ENCODE peak calls at places on chromosome 13, in four cellular contexts. One of them, this sample, is unnamed.

GRCh38 chr13:49225358-49226042 is 5.4 kb downstream of the MLNR start:
- DNase-seq in GM12878: no peak
- DNase-seq in HepG2: peak; percentile 29
- DNase-seq in A549: no peak
- DNase-seq in this sample: no peak

GRCh38 chr13:25292301-25292700 is 5.0 kb upstream of the MTMR6 start:
- DNase-seq in HepG2: no peak
- DNase-seq in GM12878: no peak
- DNase-seq in A549: no peak
- DNase-seq in this sample: peak; percentile 20

GRCh38 chr13:41061914-41062837 is 867 bp downstream of the WBP4 start:
- DNase-seq in A549: no peak
- DNase-seq in GM12878: no peak
- DNase-seq in HepG2: no peak
- DNase-seq in this sample: no peak

GRCh38 chr13:106145997-106146864 is 389.2 kb downstream of the EFNB2 start:
- DNase-seq in GM12878: no peak
- DNase-seq in HepG2: no peak
- DNase-seq in A549: no peak
- DNase-seq in this sample: no peak

GRCh38 chr13:80340643-80341097 is 256 bp downstream of the SPRY2 start:
- DNase-seq in HepG2: peak; percentile 18
- DNase-seq in GM12878: no peak
- DNase-seq in A549: peak; percentile 51
- DNase-seq in this sample: no peak

GRCh38 chr13:113998781-113999617 is 25.1 kb upstream of the C13orf46 start:
- DNase-seq in HepG2: no peak
- DNase-seq in A549: no peak
- DNase-seq in GM12878: no peak
- DNase-seq in this sample: no peak

GRCh38 chr13:114112826-114113322 is 19.5 kb downstream of the RASA3 start:
- DNase-seq in GM12878: no peak
- DNase-seq in HepG2: no peak
- DNase-seq in A549: no peak
- DNase-seq in this sample: no peak

GRCh38 chr13:84917252-84917878 is 881.9 kb downstream of the SLITRK6 start:
- DNase-seq in A549: peak; percentile 3
- DNase-seq in GM12878: no peak
- DNase-seq in HepG2: peak; percentile 8
- DNase-seq in this sample: no peak

GRCh38 chr13:22793598-22794134 is 387.1 kb upstream of the SGCG start:
- DNase-seq in HepG2: peak; percentile 99
- DNase-seq in GM12878: no peak
- DNase-seq in A549: peak; percentile 6
- DNase-seq in this sample: no peak

GRCh38 chr13:41457589-41458186 is 338 bp downstream of the RGCC start:
- DNase-seq in HepG2: no peak
- DNase-seq in GM12878: no peak
- DNase-seq in A549: no peak
- DNase-seq in this sample: peak; percentile 23

GRCh38 chr13:42233726-42234125 is 38.2 kb upstream of the AKAP11 start:
- DNase-seq in GM12878: no peak
- DNase-seq in HepG2: peak; percentile 3
- DNase-seq in A549: no peak
- DNase-seq in this sample: no peak

GRCh38 chr13:48595330-48596127 is 58.2 kb upstream of the CYSLTR2 start:
- DNase-seq in HepG2: peak; percentile 79
- DNase-seq in A549: peak; percentile 63
- DNase-seq in GM12878: no peak
- DNase-seq in this sample: peak; percentile 12

GRCh38 chr13:104534847-104535246 is 1468.6 kb upstream of the SLC10A2 start:
- DNase-seq in A549: peak; percentile 21
- DNase-seq in HepG2: no peak
- DNase-seq in GM12878: no peak
- DNase-seq in this sample: no peak

GRCh38 chr13:36297259-36297599 is 385 bp downstream of the CCDC169 start:
- DNase-seq in GM12878: no peak
- DNase-seq in HepG2: no peak
- DNase-seq in A549: peak; percentile 24
- DNase-seq in this sample: no peak

DNA sequence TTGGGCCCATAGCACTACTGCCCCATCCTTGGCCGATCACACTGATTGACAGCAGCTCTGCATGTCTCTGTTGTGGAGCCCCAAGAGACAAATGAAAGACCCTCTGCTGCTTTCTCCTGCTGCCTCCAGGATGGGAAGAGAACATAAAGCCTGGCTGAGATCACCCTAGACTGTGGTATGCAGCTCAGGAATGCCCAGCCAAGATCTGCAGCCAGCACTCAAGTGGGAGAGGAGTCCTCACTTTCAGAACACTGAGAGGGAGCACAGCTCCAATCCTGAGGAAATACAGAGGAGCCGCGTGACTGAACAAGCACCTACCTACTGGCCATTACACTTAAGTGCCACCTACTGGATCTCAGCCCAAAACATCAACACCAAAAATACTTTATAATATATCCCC is 203.0 kb downstream of the POSTN start:
- DNase-seq in HepG2: no peak
- DNase-seq in GM12878: no peak
- DNase-seq in A549: no peak
- DNase-seq in this sample: no peak
- TF ChIP-seq RFX5 in HepG2: no peak
- TF ChIP-seq RFX5 in GM12878: no peak
- TF ChIP-seq RFX5 in A549: no peak
- TF ChIP-seq RFX5 in this sample: no peak

GRCh38 chr13:19589312-19589711 is 28.0 kb upstream of the TPTE2 start:
- DNase-seq in A549: no peak
- DNase-seq in HepG2: no peak
- DNase-seq in GM12878: no peak
- DNase-seq in this sample: no peak

GRCh38 chr13:19587635-19588300 is 26.4 kb upstream of the TPTE2 start:
- DNase-seq in A549: peak; percentile 74
- DNase-seq in HepG2: peak; percentile 70
- DNase-seq in GM12878: no peak
- DNase-seq in this sample: no peak

GRCh38 chr13:19590423-19590822 is 29.1 kb upstream of the TPTE2 start:
- DNase-seq in HepG2: no peak
- DNase-seq in GM12878: no peak
- DNase-seq in A549: no peak
- DNase-seq in this sample: no peak

GRCh38 chr13:19591864-19592263 is 30.5 kb upstream of the TPTE2 start:
- DNase-seq in HepG2: no peak
- DNase-seq in A549: no peak
- DNase-seq in GM12878: no peak
- DNase-seq in this sample: no peak

DNA sequence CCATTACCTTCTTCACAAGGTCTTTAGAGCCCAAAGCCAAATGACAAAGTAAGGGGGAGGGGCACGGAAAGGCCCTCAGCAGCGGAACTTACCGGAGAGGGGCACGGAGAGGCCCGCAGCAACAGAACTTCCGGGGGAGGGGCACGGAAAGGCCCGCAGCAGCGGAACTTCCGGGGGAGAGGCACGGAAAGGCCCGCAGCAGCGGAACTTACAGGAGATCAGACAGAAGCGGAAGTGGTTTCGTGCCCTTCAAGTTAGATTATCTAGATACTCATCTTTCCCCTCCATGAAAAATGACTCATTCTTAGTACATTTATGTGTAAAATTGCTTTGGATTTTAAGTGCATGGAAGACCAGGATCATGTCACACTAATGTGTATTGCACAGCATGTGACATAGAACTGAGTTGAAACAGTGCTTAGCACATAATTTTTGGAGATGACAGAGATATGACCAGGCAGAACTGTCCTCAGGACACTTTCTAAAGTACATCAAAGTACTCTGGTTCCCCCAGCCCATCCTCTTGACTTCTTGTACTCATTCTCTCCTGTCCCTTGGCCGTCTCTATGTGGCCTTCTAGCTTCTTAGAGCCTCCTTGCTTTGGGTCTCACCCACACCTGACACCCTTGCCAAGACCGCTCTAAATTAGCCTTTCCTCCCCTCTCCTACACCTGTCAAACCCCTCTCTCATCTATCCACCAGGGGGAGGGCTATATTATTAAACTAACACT is 25.7 kb upstream of the TPTE2 start:
- DNase-seq in GM12878: peak; percentile 65
- DNase-seq in HepG2: peak; percentile 65
- DNase-seq in A549: no peak
- DNase-seq in this sample: peak; percentile 23
- H3K27ac ChIP-seq in GM12878: peak overlapping the region; percentile 78
- H3K27ac ChIP-seq in HepG2: peak overlapping the region; percentile 33
- H3K27ac ChIP-seq in A549: no peak overlapping the region
- H3K27ac ChIP-seq in this sample: no peak overlapping the region

GRCh38 chr13:74372511-74372910 is 238.3 kb upstream of the KLF12 start:
- DNase-seq in GM12878: no peak
- DNase-seq in HepG2: no peak
- DNase-seq in A549: no peak
- DNase-seq in this sample: no peak
- TF ChIP-seq JUNB in GM12878: no peak
- TF ChIP-seq JUNB in HepG2: no peak
- TF ChIP-seq JUNB in A549: no peak
- TF ChIP-seq JUNB in this sample: no peak

DNA sequence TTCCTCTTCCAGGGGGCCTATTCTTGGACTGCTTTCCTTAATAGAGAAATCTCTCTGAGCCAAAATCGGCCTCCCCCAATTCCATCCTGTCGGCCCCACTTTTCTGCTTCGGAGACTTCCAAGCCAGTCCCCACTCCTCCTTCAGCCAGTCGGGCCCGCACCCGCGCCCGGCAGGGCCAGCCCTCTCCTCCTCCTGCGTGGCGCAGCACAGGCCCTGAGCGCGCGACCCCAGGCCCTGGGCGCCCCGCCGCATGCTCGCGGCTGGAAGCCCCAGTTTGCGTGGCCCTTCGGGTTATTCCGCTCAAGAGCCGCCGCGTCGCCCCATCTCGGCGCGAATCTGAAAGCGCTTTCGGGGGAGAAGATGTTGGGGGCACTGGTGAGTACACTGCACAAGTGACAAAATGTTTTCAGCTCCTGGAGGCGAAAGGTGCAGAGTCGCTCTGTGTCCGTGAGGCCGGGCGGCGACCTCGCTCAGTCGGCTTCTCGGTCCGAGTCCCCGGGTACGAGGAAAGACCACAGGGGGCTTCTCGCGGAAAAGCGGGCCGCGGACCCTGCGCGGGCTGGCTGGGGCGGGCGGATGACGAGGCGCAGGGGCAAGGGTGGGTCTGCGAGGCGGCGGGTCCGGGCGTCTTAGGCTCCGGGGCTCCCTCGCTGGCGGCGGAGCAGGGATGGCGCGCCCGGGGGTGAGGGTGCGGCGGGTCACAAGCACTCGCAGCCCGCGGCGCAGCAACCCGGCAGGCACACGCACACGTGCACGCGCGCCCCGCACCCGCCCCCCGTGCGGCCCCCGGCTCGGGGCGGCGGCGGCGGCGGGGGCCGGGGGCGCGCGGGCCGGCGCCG is at the start of gene IL17D:
- DNase-seq in GM12878: no peak
- DNase-seq in HepG2: no peak
- DNase-seq in A549: no peak
- DNase-seq in this sample: peak; percentile 57
- TF ChIP-seq RFX5 in GM12878: no peak
- TF ChIP-seq RFX5 in HepG2: no peak
- TF ChIP-seq RFX5 in A549: no peak
- TF ChIP-seq RFX5 in this sample: no peak

GRCh38 chr13:26784704-26785639 is 24.4 kb upstream of the GPR12 start:
- DNase-seq in HepG2: no peak
- DNase-seq in GM12878: no peak
- DNase-seq in A549: no peak
- DNase-seq in this sample: no peak
- H3K27ac ChIP-seq in HepG2: no peak overlapping the region
- H3K27ac ChIP-seq in GM12878: no peak overlapping the region
- H3K27ac ChIP-seq in A549: no peak overlapping the region
- H3K27ac ChIP-seq in this sample: no peak overlapping the region

DNA sequence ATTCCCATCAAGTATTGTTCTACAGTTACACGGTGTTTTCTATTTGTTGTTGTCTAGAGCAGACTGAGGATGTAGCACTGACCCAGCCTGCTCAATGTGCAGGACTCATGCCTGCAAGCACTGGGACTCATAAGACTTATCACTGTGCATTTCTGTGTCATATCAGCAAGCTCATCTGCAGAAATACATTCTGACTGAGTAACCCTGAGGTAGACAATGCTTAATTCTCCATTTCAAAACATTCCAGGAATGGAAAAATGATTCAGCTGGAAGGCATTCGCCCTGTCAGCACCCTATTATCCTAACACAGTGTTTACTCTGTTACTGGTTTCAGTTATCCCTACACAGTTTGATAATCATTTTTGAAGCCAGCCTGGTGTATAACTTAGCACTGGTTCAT is 2506.4 kb downstream of the PCDH9 start:
- DNase-seq in HepG2: peak; percentile 62
- DNase-seq in GM12878: no peak
- DNase-seq in A549: peak; percentile 90
- DNase-seq in this sample: no peak
- TF ChIP-seq JUNB in HepG2: no peak
- TF ChIP-seq JUNB in GM12878: no peak
- TF ChIP-seq JUNB in A549: peak; percentile 77
- TF ChIP-seq JUNB in this sample: no peak

GRCh38 chr13:51449018-51449417 is 3.8 kb downstream of the INTS6 start:
- DNase-seq in HepG2: no peak
- DNase-seq in A549: no peak
- DNase-seq in GM12878: no peak
- DNase-seq in this sample: no peak

DNA sequence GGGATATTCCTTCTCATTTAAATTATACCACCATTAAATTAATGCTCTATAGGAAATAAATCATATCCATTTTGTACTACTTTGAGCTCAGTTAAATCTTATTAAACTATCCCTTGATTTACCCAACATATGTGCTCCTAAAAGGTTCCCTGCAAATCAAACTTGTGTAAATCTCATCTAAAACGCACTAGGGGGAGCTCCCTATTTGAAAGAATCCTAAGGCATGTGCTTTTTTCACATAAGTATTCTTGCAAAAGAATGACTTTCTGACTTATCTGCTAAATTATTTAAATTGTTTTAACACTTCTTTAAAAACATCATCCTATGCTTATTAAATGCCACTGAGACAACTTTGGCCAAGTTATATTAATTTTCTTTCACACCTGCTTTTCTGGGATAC is 7.9 kb downstream of the INTS6 start:
- DNase-seq in A549: peak; percentile 46
- DNase-seq in GM12878: no peak
- DNase-seq in HepG2: no peak
- DNase-seq in this sample: no peak
- TF ChIP-seq RFX5 in A549: no peak
- TF ChIP-seq RFX5 in GM12878: no peak
- TF ChIP-seq RFX5 in HepG2: no peak
- TF ChIP-seq RFX5 in this sample: no peak

DNA sequence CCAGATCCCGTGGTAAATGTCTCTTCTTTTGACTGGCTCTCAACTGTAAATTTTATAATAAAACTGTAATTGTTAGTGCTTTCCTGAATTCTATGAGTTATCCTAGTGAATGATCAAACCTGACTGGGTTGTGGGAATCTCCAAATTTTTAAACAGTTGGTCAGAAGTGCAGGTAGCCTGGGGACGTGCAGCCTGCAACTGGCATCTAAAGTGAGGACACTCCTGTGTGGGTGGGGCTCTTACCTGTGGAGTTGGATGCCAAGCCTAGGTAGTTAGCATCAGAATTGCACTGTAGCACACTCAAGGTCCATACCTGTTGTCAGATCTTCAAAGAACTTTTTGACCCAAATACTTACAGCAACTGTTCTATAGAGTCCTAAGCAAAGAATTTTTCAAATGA is 207.1 kb upstream of the NBEA start:
- DNase-seq in HepG2: no peak
- DNase-seq in GM12878: no peak
- DNase-seq in A549: no peak
- DNase-seq in this sample: no peak
- H3K27ac ChIP-seq in HepG2: no peak overlapping the region
- H3K27ac ChIP-seq in GM12878: no peak overlapping the region
- H3K27ac ChIP-seq in A549: no peak overlapping the region
- H3K27ac ChIP-seq in this sample: no peak overlapping the region